ENCODE peak calls at places on chromosomes 3 and 15, in seven cellular contexts. C, T, I, N, J, E and Q are unnamed samples.

GRCh38 chr3:171227333-171227732 is 200.8 kb upstream of the SLC2A2 start:
- DNase-seq in T (no peak), I (no peak), N (no peak), C (no peak), J (no peak), E (no peak), Q (no peak)

GRCh38 chr15:51341366-51342248 is at the start of gene GLDN:
- DNase-seq in I (peak; percentile 90), N (no peak), C (no peak), E (no peak), T (peak; percentile 52), J (no peak), Q (no peak)

GRCh38 chr15:74272812-74273211 is 36.7 kb downstream of the CCDC33 start:
- DNase-seq in I (no peak), T (no peak), N (no peak), E (no peak), J (no peak), C (no peak), Q (no peak)

GRCh38 chr3:17945018-17945798 is 202.8 kb upstream of the TBC1D5 start:
- DNase-seq in T (no peak), J (no peak), N (no peak), E (no peak), C (no peak), I (no peak), Q (no peak)

GRCh38 chr3:62567097-62568021 is 194.0 kb upstream of the FEZF2 start:
- DNase-seq in J (peak; percentile 10), T (no peak), N (no peak), E (no peak), I (no peak), C (no peak), Q (no peak)

GRCh38 chr3:126356373-126357298 is 572 bp downstream of the KLF15 start:
- DNase-seq in N (no peak), C (peak; percentile 83), I (peak; percentile 90), J (no peak), E (no peak), T (no peak), Q (no peak)

GRCh38 chr3:152174876-152175575 is 93.7 kb upstream of the MBNL1 start:
- DNase-seq in J (no peak), N (no peak), E (no peak), C (no peak), I (no peak), T (no peak), Q (no peak)

GRCh38 chr3:122132949-122133540 is 50.4 kb upstream of the CASR start:
- DNase-seq in T (no peak), E (no peak), J (no peak), N (no peak), C (no peak), I (no peak), Q (no peak)

GRCh38 chr3:158792709-158793108 is 9.1 kb upstream of the MFSD1 start:
- DNase-seq in C (no peak), T (no peak), N (no peak), I (no peak), J (no peak), E (no peak), Q (no peak)

GRCh38 chr3:174202146-174202545 is 657.0 kb upstream of the NAALADL2 start:
- DNase-seq in C (no peak), I (no peak), T (no peak), N (no peak), E (no peak), J (no peak), Q (no peak)

GRCh38 chr3:49248828-49249227 is 28.2 kb downstream of the C3orf62 start:
- DNase-seq in N (no peak), J (no peak), E (no peak), C (no peak), T (no peak), I (no peak), Q (no peak)

GRCh38 chr3:183287301-183287971 is 34.4 kb downstream of the B3GNT5 start:
- DNase-seq in T (no peak), C (no peak), N (no peak), J (no peak), E (no peak), I (no peak), Q (no peak)

GRCh38 chr3:71485903-71486302 is 97.6 kb downstream of the FOXP1 start:
- DNase-seq in N (no peak), J (no peak), C (no peak), T (no peak), E (no peak), I (no peak), Q (no peak)

GRCh38 chr3:10249833-10250232 is 1.6 kb downstream of the TATDN2 start:
- DNase-seq in E (no peak), C (no peak), I (no peak), J (peak; percentile 67), T (no peak), N (no peak), Q (no peak)

GRCh38 chr3:56123487-56123886 is 344.8 kb downstream of the ERC2 start:
- DNase-seq in I (no peak), N (no peak), T (no peak), J (no peak), E (no peak), C (no peak), Q (no peak)

GRCh38 chr3:52775877-52776276 is 1.5 kb upstream of the ITIH1 start:
- DNase-seq in E (no peak), C (no peak), N (no peak), I (no peak), J (peak; percentile 39), T (peak; percentile 17), Q (no peak)

GRCh38 chr3:177197934-177198484 is 727 bp upstream of the TBL1XR1 start:
- DNase-seq in N (no peak), T (no peak), E (no peak), C (no peak), J (no peak), I (no peak), Q (no peak)

GRCh38 chr3:64294771-64295170 is 69.5 kb upstream of the PRICKLE2 start:
- DNase-seq in J (no peak), T (no peak), I (no peak), N (no peak), C (no peak), E (no peak), Q (no peak)

GRCh38 chr15:96693990-96694517 is 363.6 kb downstream of the NR2F2 start:
- DNase-seq in E (no peak), N (no peak), T (no peak), I (no peak), J (no peak), C (no peak), Q (no peak)

GRCh38 chr15:61530769-61531168 is 301.7 kb upstream of the RORA start:
- DNase-seq in E (no peak), N (no peak), I (no peak), J (no peak), C (no peak), T (no peak), Q (no peak)

GRCh38 chr3:31077826-31078225 is 183.4 kb upstream of the GADL1 start:
- DNase-seq in C (no peak), N (no peak), J (no peak), I (no peak), E (no peak), T (no peak), Q (no peak)

GRCh38 chr3:133930341-133930933 is 34.8 kb upstream of the RAB6B start:
- DNase-seq in T (no peak), N (no peak), C (peak; percentile 17), I (no peak), J (peak; percentile 25), E (peak; percentile 41), Q (no peak)

GRCh38 chr3:43729707-43730399 is 39.1 kb downstream of the ABHD5 start:
- DNase-seq in N (no peak), I (no peak), C (no peak), E (no peak), T (peak; percentile 61), J (no peak), Q (no peak)

GRCh38 chr3:43733459-43734384 is 43.0 kb downstream of the ABHD5 start:
- DNase-seq in N (no peak), E (no peak), C (no peak), J (no peak), T (no peak), I (no peak), Q (no peak)

GRCh38 chr3:43736558-43736995 is 45.8 kb downstream of the ABHD5 start:
- DNase-seq in C (no peak), E (no peak), T (no peak), N (no peak), J (no peak), I (no peak), Q (no peak)

GRCh38 chr3:43735618-43736017 is 44.9 kb downstream of the ABHD5 start:
- DNase-seq in J (peak; percentile 9), T (no peak), N (no peak), E (no peak), C (no peak), I (no peak), Q (no peak)

GRCh38 chr3:43732747-43733425 is 42.1 kb downstream of the ABHD5 start:
- DNase-seq in J (no peak), N (no peak), I (no peak), C (no peak), T (no peak), E (no peak), Q (no peak)
- H3K4me1 ChIP-seq in J (peaks cover 49% of the 10 kb centered on the region), N (no peaks in the 10 kb centered on the region), I (no peaks in the 10 kb centered on the region), C (no peaks in the 10 kb centered on the region), T (no peaks in the 10 kb centered on the region), E (no peaks in the 10 kb centered on the region), Q (no peaks in the 10 kb centered on the region)

GRCh38 chr15:60396964-60397771 is 618 bp downstream of the ANXA2 start:
- DNase-seq in N (peak; percentile 69), I (peak; percentile 94), J (no peak), E (no peak), C (peak; percentile 85), T (peak; percentile 66), Q (no peak)
- TF ChIP-seq POLR2AphosphoS5 in N (peak; percentile 37), I (peak; percentile 70), J (no peak), E (peak; percentile 46), C (peak; percentile 45), T (peak; percentile 59), Q (no peak)

DNA sequence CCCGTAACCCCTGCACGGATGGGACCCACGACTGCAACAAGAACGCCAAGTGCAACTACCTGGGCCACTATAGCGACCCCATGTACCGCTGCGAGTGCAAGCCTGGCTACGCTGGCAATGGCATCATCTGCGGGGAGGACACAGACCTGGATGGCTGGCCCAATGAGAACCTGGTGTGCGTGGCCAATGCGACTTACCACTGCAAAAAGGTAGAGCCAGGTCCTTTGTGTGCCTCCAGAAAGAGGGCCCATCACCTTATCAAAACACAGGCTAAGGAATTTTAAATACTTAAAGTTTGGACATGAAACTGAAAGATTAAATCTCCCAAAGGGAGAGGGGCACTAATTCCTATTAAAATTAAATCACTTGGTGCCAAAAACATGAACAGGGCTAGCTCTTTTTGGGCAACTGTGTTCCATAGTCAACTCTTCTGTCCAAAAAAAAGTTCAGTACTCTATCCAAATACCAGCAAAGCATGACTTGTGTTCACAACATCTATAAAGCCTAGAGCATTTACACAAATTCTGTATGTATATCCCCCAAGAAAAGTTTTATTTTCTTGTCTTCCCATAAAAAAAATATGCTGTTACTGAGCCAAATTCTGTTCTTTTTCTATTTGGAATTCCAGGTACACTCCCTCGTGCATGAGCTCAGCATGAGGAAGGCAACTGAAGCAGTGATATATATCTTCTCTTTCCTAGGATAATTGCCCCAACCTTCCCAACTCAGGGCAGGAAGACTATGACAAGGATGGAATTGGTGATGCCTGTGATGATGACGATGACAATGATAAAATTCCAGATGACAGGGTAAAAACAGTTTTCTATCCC is 9.2 kb downstream of the THBS1 start:
- DNase-seq in N (no peak), J (no peak), T (no peak), I (peak; percentile 40), C (no peak), E (no peak), Q (no peak)
- H3K4me1 ChIP-seq in N (peaks cover 7% of the 10 kb centered on the region), J (peaks cover 21% of the 10 kb centered on the region), T (peaks cover 17% of the 10 kb centered on the region), I (no peaks in the 10 kb centered on the region), C (peaks cover 4% of the 10 kb centered on the region), E (no peaks in the 10 kb centered on the region), Q (peaks cover 17% of the 10 kb centered on the region)

GRCh38 chr3:6099458-6100137 is 761.3 kb upstream of the GRM7 start:
- DNase-seq in T (no peak), I (no peak), C (no peak), E (no peak), J (no peak), N (no peak), Q (no peak)
- TF ChIP-seq POLR2AphosphoS5 in T (no peak), I (no peak), C (no peak), E (no peak), J (no peak), N (no peak), Q (no peak)